ENCODE peak calls at places on chromosomes 6 and 20, in seven cellular contexts. K is ACHN, I is posterior vena cava, D is NCI-H460, P is A549, A is heart right ventricle, N is epithelial cell of esophagus. F is an unnamed sample.

GRCh38 chr6:111759836-111760785 is 113.1 kb downstream of the FYN start:
- DNase-seq in K (no peak), I (no peak), D (no peak), P (no peak), A (no peak), N (no peak), F (no peak)

GRCh38 chr6:146191600-146191999 is 162.7 kb downstream of the GRM1 start:
- DNase-seq in K (no peak), I (no peak), D (no peak), P (no peak), A (no peak), N (no peak), F (no peak)

GRCh38 chr20:14830899-14831298 is 493.5 kb upstream of the FLRT3 start:
- DNase-seq in K (no peak), I (no peak), D (no peak), P (no peak), A (no peak), N (no peak), F (no peak)

GRCh38 chr6:26009817-26010216 is 47.2 kb downstream of the TRIM38 start:
- DNase-seq in K (no peak), I (no peak), D (no peak), P (no peak), A (no peak), N (no peak), F (no peak)

GRCh38 chr20:35055445-35056276 is 36.9 kb downstream of the TRPC4AP start:
- DNase-seq in K (no peak), I (no peak), D (no peak), P (no peak), A (no peak), N (no peak), F (no peak)

GRCh38 chr6:101516553-101516952 is 123.0 kb downstream of the GRIK2 start:
- DNase-seq in K (no peak), I (no peak), D (no peak), P (no peak), A (no peak), N (no peak), F (no peak)

GRCh38 chr6:5506149-5506548 is 244.8 kb downstream of the FARS2 start:
- DNase-seq in K (no peak), I (no peak), D (no peak), P (no peak), A (no peak), N (no peak), F (no peak)

GRCh38 chr20:24991897-24992419 is 593 bp downstream of the APMAP start:
- DNase-seq in K (no peak), I (peak), D (no peak), P (peak), A (peak), N (no peak), F (peak)

GRCh38 chr6:4521070-4521469 is 255.1 kb upstream of the CDYL start:
- DNase-seq in K (no peak), I (no peak), D (no peak), P (no peak), A (no peak), N (no peak), F (no peak)

GRCh38 chr20:51096571-51097267 is 73.8 kb upstream of the KCNG1 start:
- DNase-seq in K (no peak), I (peak), D (no peak), P (no peak), A (no peak), N (no peak), F (no peak)

F was measured in activated CD8-positive, alpha-beta memory T cell treated with anti-CD3 and anti-CD28 coated beads, Interleukin-2, amount 50 U/mL, for 48 hours.